ENCODE peak calls at places on chromosome 4, in four cellular contexts. W is sciatic nerve; O is CD8-positive, alpha-beta T cell; J is activated CD4-positive, alpha-beta T cell treated with anti-CD3 and anti-CD28 coated beads, Interleukin-2, amount 50 U/mL, for 48 hours. U is an unnamed sample.

GRCh38 chr4:165085946-165086345 is 26.7 kb downstream of the TMEM192 start:
- DNase-seq in O (no peak), W (no peak), J (no peak), U (no peak)

GRCh38 chr4:65242156-65242846 is 428.0 kb downstream of the EPHA5 start:
- DNase-seq in J (no peak), W (peak; percentile 39), O (no peak), U (no peak)

GRCh38 chr4:76637704-76638361 is 202.8 kb downstream of the SHROOM3 start:
- DNase-seq in J (no peak), W (no peak), O (no peak), U (no peak)

GRCh38 chr4:113556382-113557134 is 205.0 kb downstream of the CAMK2D start:
- DNase-seq in W (no peak), O (no peak), J (no peak), U (no peak)

GRCh38 chr4:152064282-152064681 is 303.5 kb upstream of the GATB start:
- DNase-seq in W (no peak), O (no peak), J (no peak), U (no peak)

GRCh38 chr4:98430708-98431403 is 169.7 kb downstream of the RAP1GDS1 start:
- DNase-seq in J (no peak), O (no peak), W (no peak), U (no peak)

GRCh38 chr4:59655996-59656395 is 1544.1 kb upstream of the ADGRL3 start:
- DNase-seq in J (no peak), W (no peak), O (no peak), U (peak; percentile 55)

GRCh38 chr4:24805036-24805435 is 9.7 kb downstream of the SOD3 start:
- DNase-seq in O (no peak), J (no peak), W (no peak), U (no peak)